ENCODE peak calls at places on chromosome 12, in four cellular contexts. S is RWPE2; P is activated naive CD8-positive, alpha-beta T cell treated with anti-CD3 and anti-CD28 coated beads, Interleukin-2, amount 50 U/mL, for 16 hours; N is central memory CD4-positive, alpha-beta T cell. R is an unnamed sample.

GRCh38 chr12:13175499-13175898 is 21.0 kb upstream of the EMP1 start:
- DNase-seq in P (no peak), S (no peak), N (no peak), R (no peak)

GRCh38 chr12:39272934-39273770 is 169.8 kb downstream of the KIF21A start:
- DNase-seq in S (no peak), N (no peak), P (no peak), R (no peak)

GRCh38 chr12:108613548-108613947 is 15.7 kb upstream of the TMEM119 start:
- DNase-seq in N (no peak), P (no peak), S (no peak), R (no peak)

GRCh38 chr12:40158592-40159111 is 52.8 kb upstream of the SLC2A13 start:
- DNase-seq in S (peak), P (no peak), N (no peak), R (no peak)

GRCh38 chr12:43912851-43913250 is 77.0 kb downstream of the TMEM117 start:
- DNase-seq in N (no peak), P (no peak), S (no peak), R (no peak)

GRCh38 chr12:103813949-103814348 is 27.1 kb downstream of the NT5DC3 start:
- DNase-seq in P (no peak), N (no peak), S (no peak), R (no peak)

GRCh38 chr12:66398931-66399625 is 96.8 kb downstream of the HELB start:
- DNase-seq in S (no peak), P (no peak), N (no peak), R (no peak)

GRCh38 chr12:132422057-132423043 is 67.6 kb upstream of the FBRSL1 start:
- DNase-seq in S (no peak), P (no peak), N (no peak), R (peak)

GRCh38 chr12:108110844-108111243 is 18.2 kb upstream of the WSCD2 start:
- DNase-seq in S (no peak), P (no peak), N (no peak), R (no peak)

GRCh38 chr12:94147991-94148840 is at the start of gene PLXNC1:
- DNase-seq in P (peak), N (peak), S (no peak), R (peak)

GRCh38 chr12:49027846-49028245 is 9.3 kb upstream of the PRKAG1 start:
- DNase-seq in P (no peak), N (no peak), S (no peak), R (no peak)

GRCh38 chr12:120228291-120229070 is 27.6 kb upstream of the RPLP0 start:
- DNase-seq in P (peak), S (no peak), N (peak), R (peak)

GRCh38 chr12:82896979-82897378 is 210.3 kb downstream of the TMTC2 start:
- DNase-seq in P (no peak), S (no peak), N (no peak), R (no peak)

GRCh38 chr12:49868952-49869815 is 26.3 kb upstream of the BCDIN3D start:
- DNase-seq in N (no peak), S (no peak), P (no peak), R (peak)

GRCh38 chr12:6950944-6951540 is at the start of gene PTPN6:
- DNase-seq in P (peak), N (peak), S (peak), R (no peak)

GRCh38 chr12:99985631-99986030 is 895 bp upstream of the ANKS1B start:
- DNase-seq in P (no peak), N (no peak), S (no peak), R (no peak)

GRCh38 chr12:132583736-132584135 is 26.6 kb downstream of the LRCOL1 start:
- DNase-seq in N (no peak), S (no peak), P (no peak), R (peak)

GRCh38 chr12:88562846-88563582 is 17.3 kb downstream of the KITLG start:
- DNase-seq in P (no peak), S (no peak), N (no peak), R (no peak)

GRCh38 chr12:115799610-115800009 is 477.9 kb downstream of the MED13L start:
- DNase-seq in S (no peak), P (no peak), N (no peak), R (no peak)

GRCh38 chr12:66776974-66777373 is 98.1 kb upstream of the GRIP1 start:
- DNase-seq in S (no peak), P (peak), N (no peak), R (no peak)

GRCh38 chr12:109113661-109114321 is 2.6 kb upstream of the ACACB start:
- DNase-seq in P (no peak), N (no peak), S (no peak), R (no peak)

GRCh38 chr12:3293446-3294161 is 197.4 kb upstream of the PRMT8 start:
- DNase-seq in S (no peak), P (no peak), N (no peak), R (no peak)

GRCh38 chr12:31855427-31855826 is 103.8 kb upstream of the RESF1 start:
- DNase-seq in S (no peak), N (no peak), P (no peak), R (no peak)

GRCh38 chr12:29024117-29024516 is 125.0 kb upstream of the FAR2 start:
- DNase-seq in S (no peak), P (no peak), N (no peak), R (no peak)

GRCh38 chr12:69484428-69484827 is 14.2 kb downstream of the FRS2 start:
- DNase-seq in N (no peak), P (no peak), S (no peak), R (no peak)

GRCh38 chr12:83136421-83136820 is 449.7 kb downstream of the TMTC2 start:
- DNase-seq in S (no peak), N (no peak), P (no peak), R (no peak)

GRCh38 chr12:27901959-27902358 is 70.6 kb downstream of the PTHLH start:
- DNase-seq in S (no peak), P (no peak), N (no peak), R (no peak)

GRCh38 chr12:38144601-38145436 is 171.8 kb upstream of the ALG10B start:
- DNase-seq in S (no peak), P (no peak), N (no peak), R (no peak)

GRCh38 chr12:11967356-11968040 is 103.2 kb upstream of the BCL2L14 start:
- DNase-seq in N (no peak), P (no peak), S (no peak), R (no peak)

GRCh38 chr12:8771072-8771471 is 51.3 kb upstream of the A2ML1 start:
- DNase-seq in S (no peak), P (no peak), N (no peak), R (no peak)

GRCh38 chr12:44525806-44526654 is 350.1 kb downstream of the NELL2 start:
- DNase-seq in S (no peak), P (no peak), N (no peak), R (no peak)